ENCODE peak calls at places on chromosome 1, in ten cellular contexts. O, B, H, P, S, R, E, N, M and G are unnamed samples.

GRCh38 chr1:109621402-109622101 is 1.9 kb downstream of the AMPD2 start:
- DNase-seq in O (no peak), B (no peak), H (no peak), P (peak; percentile 43), S (no peak), R (no peak), E (no peak), N (no peak), M (no peak), G (no peak)

GRCh38 chr1:237962985-237963384 is 72.3 kb upstream of the ZP4 start:
- DNase-seq in O (no peak), B (no peak), H (no peak), P (no peak), S (no peak), R (no peak), E (no peak), N (no peak), M (no peak), G (no peak)

GRCh38 chr1:76035053-76035452 is 39.5 kb upstream of the ST6GALNAC3 start:
- DNase-seq in O (no peak), B (peak; percentile 7), H (no peak), P (peak; percentile 12), S (no peak), R (peak; percentile 31), E (no peak), N (peak; percentile 11), M (no peak), G (peak; percentile 61)

GRCh38 chr1:38047603-38048146 is 1.1 kb upstream of the POU3F1 start:
- DNase-seq in O (no peak), B (no peak), H (no peak), P (peak; percentile 44), S (no peak), R (no peak), E (no peak), N (no peak), M (no peak), G (no peak)

GRCh38 chr1:94757931-94758330 is 62.2 kb upstream of the SLC44A3 start:
- DNase-seq in O (no peak), B (no peak), H (no peak), P (no peak), S (no peak), R (no peak), E (no peak), N (no peak), M (no peak), G (no peak)

GRCh38 chr1:61397915-61398314 is 315.6 kb downstream of the NFIA start:
- DNase-seq in O (peak; percentile 13), B (no peak), H (no peak), P (no peak), S (no peak), R (no peak), E (no peak), N (no peak), M (no peak), G (no peak)

GRCh38 chr1:119712342-119713038 is 756 bp downstream of the PHGDH start:
- DNase-seq in O (peak; percentile 69), B (peak; percentile 90), H (peak; percentile 88), P (peak; percentile 83), S (peak; percentile 30), R (peak; percentile 41), E (no peak), N (peak; percentile 65), M (no peak), G (peak; percentile 88)

GRCh38 chr1:24489674-24490073 is 13.0 kb upstream of the RCAN3 start:
- DNase-seq in O (no peak), B (no peak), H (no peak), P (no peak), S (no peak), R (no peak), E (no peak), N (no peak), M (no peak), G (no peak)

GRCh38 chr1:21852282-21853129 is 40.4 kb downstream of the LDLRAD2 start:
- DNase-seq in O (no peak), B (peak; percentile 32), H (peak; percentile 63), P (no peak), S (no peak), R (peak; percentile 24), E (no peak), N (no peak), M (no peak), G (no peak)

GRCh38 chr1:119086830-119087229 is 53.6 kb downstream of the WARS2 start:
- DNase-seq in O (no peak), B (no peak), H (no peak), P (no peak), S (no peak), R (no peak), E (no peak), N (no peak), M (no peak), G (no peak)